ENCODE peak calls at places on chromosomes 2 and 18, in seven cellular contexts. One of them, this sample, is unnamed.

GRCh38 chr2:102749938-102750337 is 11.9 kb upstream of the TMEM182 start:
- DNase-seq in HCT116: no peak
- DNase-seq in bronchial epithelial cell: no peak
- DNase-seq in body of pancreas: no peak
- DNase-seq in nephron progenitor cell: no peak
- DNase-seq in mucosa of gallbladder: no peak
- DNase-seq in D341Med: no peak
- DNase-seq in this sample: no peak

GRCh38 chr2:73141896-73142295 is 29.1 kb upstream of the RAB11FIP5 start:
- DNase-seq in body of pancreas: no peak
- DNase-seq in HCT116: no peak
- DNase-seq in nephron progenitor cell: no peak
- DNase-seq in bronchial epithelial cell: no peak
- DNase-seq in mucosa of gallbladder: no peak
- DNase-seq in D341Med: no peak
- DNase-seq in this sample: no peak

GRCh38 chr2:235493402-235493774 is 455 bp upstream of the AGAP1 start:
- DNase-seq in HCT116: no peak
- DNase-seq in bronchial epithelial cell: no peak
- DNase-seq in mucosa of gallbladder: no peak
- DNase-seq in nephron progenitor cell: no peak
- DNase-seq in body of pancreas: no peak
- DNase-seq in D341Med: no peak
- DNase-seq in this sample: no peak

GRCh38 chr2:20173496-20174402 is 51.2 kb downstream of the SDC1 start:
- DNase-seq in HCT116: no peak
- DNase-seq in mucosa of gallbladder: no peak
- DNase-seq in D341Med: no peak
- DNase-seq in body of pancreas: no peak
- DNase-seq in bronchial epithelial cell: no peak
- DNase-seq in nephron progenitor cell: no peak
- DNase-seq in this sample: no peak

GRCh38 chr2:105890856-105891255 is 146.1 kb downstream of the NCK2 start:
- DNase-seq in nephron progenitor cell: no peak
- DNase-seq in bronchial epithelial cell: no peak
- DNase-seq in D341Med: no peak
- DNase-seq in HCT116: no peak
- DNase-seq in mucosa of gallbladder: no peak
- DNase-seq in body of pancreas: no peak
- DNase-seq in this sample: no peak

GRCh38 chr18:59141294-59142068 is 1.8 kb downstream of the SEC11C start:
- DNase-seq in body of pancreas: no peak
- DNase-seq in D341Med: no peak
- DNase-seq in HCT116: no peak
- DNase-seq in mucosa of gallbladder: no peak
- DNase-seq in nephron progenitor cell: no peak
- DNase-seq in bronchial epithelial cell: no peak
- DNase-seq in this sample: no peak

GRCh38 chr18:24914148-24914525 is 437.8 kb downstream of the ZNF521 start:
- DNase-seq in nephron progenitor cell: no peak
- DNase-seq in D341Med: no peak
- DNase-seq in body of pancreas: no peak
- DNase-seq in HCT116: no peak
- DNase-seq in bronchial epithelial cell: no peak
- DNase-seq in mucosa of gallbladder: no peak
- DNase-seq in this sample: no peak

GRCh38 chr2:239917957-239918481 is 107.1 kb downstream of the NDUFA10 start:
- DNase-seq in HCT116: no peak
- DNase-seq in body of pancreas: no peak
- DNase-seq in mucosa of gallbladder: no peak
- DNase-seq in nephron progenitor cell: no peak
- DNase-seq in D341Med: no peak
- DNase-seq in bronchial epithelial cell: no peak
- DNase-seq in this sample: peak; percentile 15

GRCh38 chr2:154623819-154624218 is 74.7 kb upstream of the KCNJ3 start:
- DNase-seq in body of pancreas: peak; percentile 48
- DNase-seq in nephron progenitor cell: peak; percentile 44
- DNase-seq in bronchial epithelial cell: peak; percentile 44
- DNase-seq in HCT116: peak; percentile 56
- DNase-seq in D341Med: peak; percentile 51
- DNase-seq in mucosa of gallbladder: peak; percentile 42
- DNase-seq in this sample: no peak

GRCh38 chr18:11112218-11112750 is 37.1 kb downstream of the PIEZO2 start:
- DNase-seq in nephron progenitor cell: no peak
- DNase-seq in body of pancreas: no peak
- DNase-seq in HCT116: no peak
- DNase-seq in D341Med: no peak
- DNase-seq in mucosa of gallbladder: no peak
- DNase-seq in bronchial epithelial cell: no peak
- DNase-seq in this sample: no peak

GRCh38 chr2:30776831-30777652 is 30.2 kb downstream of the CAPN13 start:
- DNase-seq in mucosa of gallbladder: peak; percentile 17
- DNase-seq in bronchial epithelial cell: no peak
- DNase-seq in D341Med: no peak
- DNase-seq in nephron progenitor cell: no peak
- DNase-seq in HCT116: no peak
- DNase-seq in body of pancreas: no peak
- DNase-seq in this sample: no peak

GRCh38 chr2:240876475-240877251 is 8.0 kb downstream of the AGXT start:
- DNase-seq in mucosa of gallbladder: peak; percentile 85
- DNase-seq in bronchial epithelial cell: no peak
- DNase-seq in HCT116: no peak
- DNase-seq in nephron progenitor cell: no peak
- DNase-seq in D341Med: no peak
- DNase-seq in body of pancreas: no peak
- DNase-seq in this sample: no peak

GRCh38 chr2:219214141-219214540 is 4.6 kb downstream of the ABCB6 start:
- DNase-seq in nephron progenitor cell: no peak
- DNase-seq in HCT116: no peak
- DNase-seq in mucosa of gallbladder: no peak
- DNase-seq in D341Med: no peak
- DNase-seq in bronchial epithelial cell: no peak
- DNase-seq in body of pancreas: no peak
- DNase-seq in this sample: no peak

GRCh38 chr2:71675296-71675695 is 221.9 kb downstream of the DYSF start:
- DNase-seq in nephron progenitor cell: no peak
- DNase-seq in body of pancreas: peak; percentile 46
- DNase-seq in bronchial epithelial cell: peak; percentile 68
- DNase-seq in HCT116: no peak
- DNase-seq in D341Med: no peak
- DNase-seq in mucosa of gallbladder: peak; percentile 38
- DNase-seq in this sample: no peak

GRCh38 chr2:60553992-60554648 is 666 bp upstream of the BCL11A start:
- DNase-seq in D341Med: peak; percentile 61
- DNase-seq in body of pancreas: peak; percentile 61
- DNase-seq in bronchial epithelial cell: no peak
- DNase-seq in nephron progenitor cell: peak; percentile 64
- DNase-seq in mucosa of gallbladder: peak; percentile 26
- DNase-seq in HCT116: no peak
- DNase-seq in this sample: no peak

GRCh38 chr2:10342245-10342951 is 39.7 kb downstream of the HPCAL1 start:
- DNase-seq in body of pancreas: no peak
- DNase-seq in nephron progenitor cell: no peak
- DNase-seq in D341Med: no peak
- DNase-seq in bronchial epithelial cell: no peak
- DNase-seq in HCT116: no peak
- DNase-seq in mucosa of gallbladder: peak; percentile 31
- DNase-seq in this sample: no peak

GRCh38 chr18:44943201-44943881 is 262.7 kb downstream of the SETBP1 start:
- DNase-seq in nephron progenitor cell: peak; percentile 17
- DNase-seq in body of pancreas: no peak
- DNase-seq in HCT116: no peak
- DNase-seq in mucosa of gallbladder: no peak
- DNase-seq in bronchial epithelial cell: peak; percentile 24
- DNase-seq in D341Med: no peak
- DNase-seq in this sample: no peak

GRCh38 chr2:209259767-209260166 is 164.1 kb upstream of the MAP2 start:
- DNase-seq in nephron progenitor cell: no peak
- DNase-seq in bronchial epithelial cell: no peak
- DNase-seq in mucosa of gallbladder: no peak
- DNase-seq in body of pancreas: no peak
- DNase-seq in HCT116: no peak
- DNase-seq in D341Med: no peak
- DNase-seq in this sample: no peak

GRCh38 chr2:68027959-68028358 is 34.8 kb downstream of the C1D start:
- DNase-seq in HCT116: no peak
- DNase-seq in bronchial epithelial cell: no peak
- DNase-seq in D341Med: no peak
- DNase-seq in nephron progenitor cell: no peak
- DNase-seq in mucosa of gallbladder: no peak
- DNase-seq in body of pancreas: no peak
- DNase-seq in this sample: no peak

This sample was measured in naive thymus-derived CD8-positive, alpha-beta T cell.